ENCODE peak calls at places on chromosomes 7 and 10, in six cellular contexts. U is AG09309, C is GM12865, J is tibial artery, R is cardiac muscle cell, P is choroid plexus epithelial cell. L is an unnamed sample.

GRCh38 chr7:71165708-71166107 is 33.8 kb downstream of the GALNT17 start:
- DNase-seq in P (no peak), C (no peak), U (no peak), R (no peak), J (no peak), L (no peak)

GRCh38 chr7:151872531-151873401 is 4.1 kb downstream of the PRKAG2 start:
- DNase-seq in R (no peak), U (no peak), P (no peak), C (no peak), J (no peak), L (no peak)

GRCh38 chr7:73850781-73851207 is 8.5 kb upstream of the METTL27 start:
- DNase-seq in J (peak), P (peak), R (no peak), U (peak), C (no peak), L (no peak)

GRCh38 chr10:129891806-129892205 is 72.3 kb downstream of the EBF3 start:
- DNase-seq in U (no peak), C (no peak), J (no peak), P (no peak), R (no peak), L (no peak)

GRCh38 chr7:45582136-45582742 is 8.1 kb downstream of the ADCY1 start:
- DNase-seq in U (no peak), C (no peak), R (no peak), J (peak), P (no peak), L (no peak)

GRCh38 chr10:30562787-30563186 is 66.8 kb downstream of the LYZL2 start:
- DNase-seq in R (no peak), P (no peak), C (peak), U (no peak), J (no peak), L (no peak)

GRCh38 chr7:86768394-86768793 is 124.7 kb downstream of the GRM3 start:
- DNase-seq in C (no peak), J (no peak), U (no peak), R (no peak), P (no peak), L (no peak)

GRCh38 chr7:124945680-124946079 is 16.1 kb upstream of the POT1 start:
- DNase-seq in U (no peak), P (no peak), C (no peak), J (no peak), R (no peak), L (no peak)

GRCh38 chr10:102678842-102679289 is 34.6 kb downstream of the TRIM8 start:
- DNase-seq in J (peak), U (no peak), R (peak), C (peak), P (peak), L (peak)

GRCh38 chr7:112603673-112604072 is 122.9 kb downstream of the LSMEM1 start:
- DNase-seq in P (no peak), R (no peak), U (no peak), C (no peak), J (no peak), L (no peak)

DNA sequence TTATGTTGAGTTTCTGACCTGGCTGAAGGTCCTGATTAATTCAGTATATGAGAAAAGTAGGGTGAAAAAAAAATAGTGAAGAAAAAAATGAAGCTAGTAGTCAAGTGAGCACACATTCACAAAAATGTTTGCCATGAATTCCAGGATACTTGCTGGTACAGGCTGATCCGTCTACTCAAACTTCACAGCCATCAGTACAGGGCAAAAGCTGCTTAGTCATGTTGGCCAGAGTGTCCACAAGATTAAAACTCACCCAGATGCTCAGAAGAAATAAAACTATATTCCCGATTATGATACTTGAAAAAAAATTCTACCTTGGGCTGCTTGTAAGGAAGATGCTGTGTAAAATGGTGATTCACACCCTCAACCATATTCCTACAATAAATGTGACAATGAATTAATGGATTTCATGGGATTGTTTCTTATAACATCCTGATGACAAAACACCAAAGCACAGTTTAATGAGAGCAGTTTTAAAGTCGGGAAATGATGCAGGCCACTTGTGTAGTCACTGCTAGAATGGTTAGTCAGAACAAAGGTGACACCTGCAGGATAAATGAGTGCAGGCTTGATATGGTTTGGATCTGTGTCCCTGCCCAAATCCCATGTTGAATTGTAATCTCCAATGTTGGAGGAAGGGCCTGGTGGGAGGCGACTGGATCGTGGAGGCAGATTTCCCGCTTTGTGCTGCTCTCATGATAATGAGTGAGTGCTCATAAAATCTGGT is 49.2 kb upstream of the ANKRD1 start:
- DNase-seq in R (peak), U (peak), C (no peak), J (no peak), P (peak), L (no peak)
- TF ChIP-seq CTCF in R (no peak), U (peak), C (no peak), J (peak), P (peak), L (no peak)

DNA sequence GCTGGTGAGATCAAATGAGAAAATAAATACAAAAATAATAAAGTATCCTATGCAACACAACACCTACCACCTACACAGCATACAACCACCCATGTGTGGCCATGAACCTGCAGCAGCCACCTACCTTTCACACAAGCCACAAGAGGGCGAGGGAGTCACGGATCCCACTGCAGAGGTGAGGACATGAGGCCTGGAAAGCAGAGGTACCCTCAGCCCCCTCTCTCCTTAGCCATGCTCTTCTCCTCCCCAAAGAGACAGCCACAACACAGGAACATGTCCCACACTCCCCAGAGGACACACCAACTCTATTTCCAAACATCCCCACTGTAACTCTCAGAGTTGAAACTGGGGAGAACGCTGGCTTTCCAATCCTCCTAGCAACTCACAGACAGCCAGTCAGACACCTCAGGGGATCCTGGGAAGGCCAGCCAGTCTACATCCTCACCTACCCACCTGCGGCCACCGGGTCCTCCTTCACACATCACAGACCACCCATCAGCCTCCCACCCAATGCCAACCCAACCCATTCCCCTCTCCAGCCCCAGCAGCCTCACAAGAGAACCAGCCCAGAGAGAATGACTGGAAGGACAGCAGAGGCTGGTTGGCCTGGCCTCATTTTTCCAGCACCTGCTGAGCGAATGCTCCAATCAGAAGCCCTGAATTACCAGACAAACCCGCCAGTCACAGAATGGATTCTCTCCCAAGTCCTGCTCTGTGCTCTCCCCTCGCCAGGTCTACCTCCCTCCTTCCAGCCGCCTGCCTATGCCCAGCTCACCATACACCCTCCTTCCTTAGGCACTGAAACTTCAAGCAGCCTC is 18.4 kb downstream of the DLG5 start:
- DNase-seq in P (no peak), U (no peak), R (peak), C (peak), J (no peak), L (no peak)
- TF ChIP-seq CTCF in P (peak), U (no peak), R (no peak), C (peak), J (no peak), L (peak)

DNA sequence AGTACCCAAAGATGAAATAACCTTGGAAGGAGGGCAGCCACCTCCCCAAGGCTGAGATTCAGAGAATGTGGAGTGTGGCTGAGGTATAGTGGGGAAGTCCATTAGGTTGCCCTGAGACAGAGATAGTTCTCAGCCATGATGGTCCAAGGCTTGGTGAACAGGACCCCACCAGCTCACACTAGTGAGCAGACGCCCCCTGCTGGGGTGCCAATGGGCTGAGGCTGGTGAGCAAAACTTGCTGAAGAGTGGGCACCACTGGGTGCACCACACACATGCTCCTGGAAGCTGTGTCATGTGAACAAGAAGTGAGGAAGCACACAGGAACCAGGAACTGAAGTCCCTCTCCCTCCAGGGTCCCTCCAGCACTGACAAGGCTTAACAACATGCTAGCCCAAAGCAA is 8.9 kb downstream of the FBXL13 start:
- DNase-seq in P (peak), R (peak), U (no peak), J (no peak), C (peak), L (peak)
- TF ChIP-seq CTCF in P (peak), R (peak), U (peak), J (no peak), C (peak), L (peak)

DNA sequence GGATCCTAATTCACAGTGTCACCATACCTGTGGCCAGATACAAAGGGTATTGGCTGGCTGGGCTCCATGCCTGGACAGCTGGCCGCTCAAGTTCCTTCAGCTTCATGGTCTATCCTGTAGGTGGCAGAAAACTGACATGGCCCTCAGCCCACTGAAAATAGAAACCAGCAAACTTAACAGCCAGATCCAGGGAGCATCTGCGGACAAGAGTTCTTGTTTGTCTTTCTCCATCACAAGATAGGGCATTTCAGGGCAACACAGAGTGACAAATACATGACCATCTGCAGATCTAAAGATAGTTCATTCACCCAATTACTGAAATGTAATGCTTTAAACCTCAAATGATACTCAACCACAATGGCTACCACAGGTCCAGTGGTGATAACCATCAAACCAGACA is 2.8 kb downstream of the SEC31B start:
- DNase-seq in J (no peak), U (no peak), C (no peak), P (peak), R (peak), L (no peak)
- TF ChIP-seq CTCF in J (no peak), U (peak), C (no peak), P (peak), R (peak), L (no peak)

GRCh38 chr7:28613262-28613661 is 200.9 kb downstream of the CREB5 start:
- DNase-seq in C (no peak), P (no peak), U (no peak), J (no peak), R (no peak), L (no peak)

GRCh38 chr7:28617308-28617707 is 205.0 kb downstream of the CREB5 start:
- DNase-seq in R (no peak), U (no peak), C (peak), P (no peak), J (no peak), L (no peak)

GRCh38 chr7:28619256-28619655 is 206.9 kb downstream of the CREB5 start:
- DNase-seq in J (no peak), C (no peak), P (no peak), R (no peak), U (no peak), L (no peak)

GRCh38 chr7:28618383-28618782 is 206.1 kb downstream of the CREB5 start:
- DNase-seq in J (no peak), R (no peak), P (no peak), U (no peak), C (no peak), L (no peak)

DNA sequence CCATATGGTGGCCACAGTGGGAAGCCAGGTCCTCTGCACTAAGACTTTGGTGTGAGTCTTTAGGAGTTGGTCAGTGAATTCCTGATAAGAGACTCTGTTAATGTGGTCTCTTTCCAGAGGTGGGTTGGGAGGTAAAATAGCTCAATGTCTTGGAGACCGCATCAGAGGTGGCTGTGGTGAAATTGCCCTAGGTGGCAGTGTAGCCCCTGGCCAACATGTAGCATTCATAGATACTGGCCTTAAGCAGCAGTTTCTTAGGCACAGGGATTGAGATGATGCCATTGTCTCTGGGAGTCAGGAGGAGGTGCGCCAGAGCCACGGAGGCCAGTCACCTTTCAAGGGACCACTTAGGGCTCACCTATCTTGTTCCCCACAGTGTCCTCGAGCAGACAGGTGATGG is 202.8 kb downstream of the CREB5 start:
- DNase-seq in U (no peak), R (peak), P (peak), J (no peak), C (no peak), L (no peak)
- TF ChIP-seq CTCF in U (no peak), R (no peak), P (peak), J (no peak), C (peak), L (no peak)

DNA sequence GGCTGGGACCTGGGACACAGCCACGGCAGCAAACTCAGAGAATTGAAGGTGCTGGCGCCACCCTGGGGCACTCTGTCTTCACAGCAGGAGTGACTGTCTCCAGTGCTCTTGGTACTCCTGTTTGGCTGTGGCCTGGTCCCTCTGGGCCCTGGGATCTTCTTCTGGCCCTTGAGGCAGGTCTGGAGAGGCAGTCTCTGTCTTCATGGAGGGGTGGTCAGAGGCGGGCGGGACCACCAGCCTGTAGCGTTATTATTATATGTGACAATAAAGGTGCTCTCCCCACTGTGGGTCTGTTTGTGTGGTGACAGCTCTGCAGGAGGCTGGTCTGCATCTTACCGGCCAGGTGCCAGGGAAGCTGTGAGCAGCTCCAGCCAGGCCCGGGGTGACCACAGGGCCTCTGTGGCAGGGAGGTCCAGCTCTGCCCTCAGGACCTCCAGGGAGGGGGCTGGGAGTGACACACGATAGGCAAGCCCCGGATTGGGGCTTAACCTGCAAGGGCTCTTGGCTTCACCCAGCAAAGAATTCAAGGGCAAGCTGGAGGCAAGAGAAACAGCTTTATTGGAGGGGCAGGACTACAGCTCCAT is 70.3 kb downstream of the MYL10 start:
- DNase-seq in C (no peak), U (no peak), R (no peak), J (peak), P (no peak), L (peak)
- TF ChIP-seq CTCF in C (no peak), U (peak), R (no peak), J (no peak), P (no peak), L (no peak)

GRCh38 chr7:44348851-44349781 is 23.7 kb upstream of the CAMK2B start:
- DNase-seq in C (no peak), R (peak), J (no peak), U (no peak), P (peak), L (no peak)
- TF ChIP-seq CTCF in C (no peak), R (no peak), J (no peak), U (no peak), P (peak), L (no peak)

DNA sequence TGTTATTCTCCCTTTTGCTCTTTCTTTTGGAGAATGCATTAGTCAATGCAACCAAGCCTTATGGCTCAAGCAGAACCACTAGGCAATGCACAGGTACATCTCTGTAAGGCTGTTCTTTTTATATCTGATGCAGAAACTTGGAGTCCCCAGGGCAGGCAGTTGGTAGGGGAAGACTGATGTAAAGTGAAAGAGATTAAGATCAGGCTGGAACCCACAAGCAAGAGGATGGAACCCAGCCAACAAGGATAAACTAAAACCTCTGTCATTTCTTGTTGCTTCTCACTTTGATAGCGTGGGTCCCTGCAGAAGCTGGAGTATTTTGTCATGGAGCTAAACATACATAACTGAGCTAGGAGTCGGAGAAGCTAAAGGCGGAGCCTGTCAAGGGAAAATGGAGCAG is 142.9 kb downstream of the GPAM start:
- DNase-seq in C (no peak), R (no peak), U (no peak), J (no peak), P (no peak), L (no peak)
- TF ChIP-seq CTCF in C (no peak), R (no peak), U (no peak), J (no peak), P (no peak), L (no peak)